ENCODE peak calls at places on chromosomes 5 and 9, in seven cellular contexts. One of them, this sample, is unnamed. For H3K4me1, the result is how much of the 10 kb centered on the place peaks cover.

GRCh38 chr5:156623381-156624040 is 226.6 kb upstream of the PPP1R2B start:
- DNase-seq in heart left ventricle: no peak
- DNase-seq in astrocyte: no peak
- DNase-seq in effector memory CD4-positive, alpha-beta T cell: no peak
- DNase-seq in H1: no peak
- DNase-seq in tibial nerve: no peak
- DNase-seq in CD8-positive, alpha-beta T cell: no peak
- DNase-seq in this sample: no peak

GRCh38 chr5:151134228-151134627 is 23.4 kb downstream of the ANXA6 start:
- DNase-seq in heart left ventricle: no peak
- DNase-seq in astrocyte: no peak
- DNase-seq in effector memory CD4-positive, alpha-beta T cell: no peak
- DNase-seq in H1: no peak
- DNase-seq in tibial nerve: no peak
- DNase-seq in CD8-positive, alpha-beta T cell: no peak
- DNase-seq in this sample: no peak

GRCh38 chr9:2126331-2126789 is 111.2 kb downstream of the SMARCA2 start:
- DNase-seq in heart left ventricle: no peak
- DNase-seq in astrocyte: peak
- DNase-seq in effector memory CD4-positive, alpha-beta T cell: no peak
- DNase-seq in H1: no peak
- DNase-seq in tibial nerve: no peak
- DNase-seq in CD8-positive, alpha-beta T cell: no peak
- DNase-seq in this sample: no peak

GRCh38 chr5:180084638-180085561 is 13.3 kb upstream of the RNF130 start:
- DNase-seq in heart left ventricle: no peak
- DNase-seq in astrocyte: no peak
- DNase-seq in effector memory CD4-positive, alpha-beta T cell: no peak
- DNase-seq in H1: peak
- DNase-seq in tibial nerve: no peak
- DNase-seq in CD8-positive, alpha-beta T cell: no peak
- DNase-seq in this sample: no peak

GRCh38 chr5:90263102-90263501 is 146.5 kb downstream of the CETN3 start:
- DNase-seq in heart left ventricle: no peak
- DNase-seq in astrocyte: no peak
- DNase-seq in effector memory CD4-positive, alpha-beta T cell: no peak
- DNase-seq in H1: no peak
- DNase-seq in tibial nerve: no peak
- DNase-seq in CD8-positive, alpha-beta T cell: no peak
- DNase-seq in this sample: no peak

GRCh38 chr9:84819446-84819845 is 149.9 kb downstream of the NTRK2 start:
- DNase-seq in heart left ventricle: no peak
- DNase-seq in astrocyte: no peak
- DNase-seq in effector memory CD4-positive, alpha-beta T cell: no peak
- DNase-seq in H1: peak
- DNase-seq in tibial nerve: no peak
- DNase-seq in CD8-positive, alpha-beta T cell: no peak
- DNase-seq in this sample: no peak

GRCh38 chr9:108549184-108549583 is 306.6 kb downstream of the ACTL7B start:
- DNase-seq in heart left ventricle: no peak
- DNase-seq in astrocyte: no peak
- DNase-seq in effector memory CD4-positive, alpha-beta T cell: no peak
- DNase-seq in H1: no peak
- DNase-seq in tibial nerve: no peak
- DNase-seq in CD8-positive, alpha-beta T cell: no peak
- DNase-seq in this sample: no peak

GRCh38 chr5:102139029-102139428 is 157.1 kb downstream of the SLCO4C1 start:
- DNase-seq in heart left ventricle: no peak
- DNase-seq in astrocyte: no peak
- DNase-seq in effector memory CD4-positive, alpha-beta T cell: no peak
- DNase-seq in H1: no peak
- DNase-seq in tibial nerve: no peak
- DNase-seq in CD8-positive, alpha-beta T cell: no peak
- DNase-seq in this sample: no peak

GRCh38 chr9:93364734-93365426 is 86.6 kb upstream of the FAM120A start:
- DNase-seq in heart left ventricle: no peak
- DNase-seq in astrocyte: no peak
- DNase-seq in effector memory CD4-positive, alpha-beta T cell: no peak
- DNase-seq in H1: no peak
- DNase-seq in tibial nerve: no peak
- DNase-seq in CD8-positive, alpha-beta T cell: no peak
- DNase-seq in this sample: no peak

GRCh38 chr5:80147119-80147815 is 108.6 kb downstream of the SERINC5 start:
- DNase-seq in heart left ventricle: no peak
- DNase-seq in astrocyte: no peak
- DNase-seq in effector memory CD4-positive, alpha-beta T cell: no peak
- DNase-seq in H1: no peak
- DNase-seq in tibial nerve: no peak
- DNase-seq in CD8-positive, alpha-beta T cell: peak
- DNase-seq in this sample: no peak

GRCh38 chr9:125759812-125760134 is 12.6 kb downstream of the PBX3 start:
- DNase-seq in heart left ventricle: no peak
- DNase-seq in astrocyte: no peak
- DNase-seq in effector memory CD4-positive, alpha-beta T cell: no peak
- DNase-seq in H1: no peak
- DNase-seq in tibial nerve: no peak
- DNase-seq in CD8-positive, alpha-beta T cell: no peak
- DNase-seq in this sample: no peak

GRCh38 chr9:4371108-4371507 is 71.2 kb upstream of the GLIS3 start:
- DNase-seq in heart left ventricle: no peak
- DNase-seq in astrocyte: peak
- DNase-seq in effector memory CD4-positive, alpha-beta T cell: no peak
- DNase-seq in H1: no peak
- DNase-seq in tibial nerve: no peak
- DNase-seq in CD8-positive, alpha-beta T cell: no peak
- DNase-seq in this sample: peak

GRCh38 chr5:76855961-76856360 is 6.1 kb downstream of the S100Z start:
- DNase-seq in heart left ventricle: no peak
- DNase-seq in astrocyte: no peak
- DNase-seq in effector memory CD4-positive, alpha-beta T cell: no peak
- DNase-seq in H1: no peak
- DNase-seq in tibial nerve: no peak
- DNase-seq in CD8-positive, alpha-beta T cell: peak
- DNase-seq in this sample: no peak

GRCh38 chr5:154444559-154445421 is 1.0 kb upstream of the SAP30L start:
- DNase-seq in heart left ventricle: no peak
- DNase-seq in astrocyte: no peak
- DNase-seq in effector memory CD4-positive, alpha-beta T cell: no peak
- DNase-seq in H1: peak
- DNase-seq in tibial nerve: no peak
- DNase-seq in CD8-positive, alpha-beta T cell: peak
- DNase-seq in this sample: peak

GRCh38 chr5:178931846-178932760 is 8.9 kb upstream of the ZNF454 start:
- DNase-seq in heart left ventricle: no peak
- DNase-seq in astrocyte: no peak
- DNase-seq in effector memory CD4-positive, alpha-beta T cell: no peak
- DNase-seq in H1: no peak
- DNase-seq in tibial nerve: no peak
- DNase-seq in CD8-positive, alpha-beta T cell: no peak
- DNase-seq in this sample: no peak

GRCh38 chr9:136093995-136094881 is 851 bp downstream of the NACC2 start:
- DNase-seq in heart left ventricle: peak
- DNase-seq in astrocyte: peak
- DNase-seq in effector memory CD4-positive, alpha-beta T cell: peak
- DNase-seq in H1: no peak
- DNase-seq in tibial nerve: peak
- DNase-seq in CD8-positive, alpha-beta T cell: peak
- DNase-seq in this sample: peak

GRCh38 chr9:20604561-20604960 is 17.7 kb downstream of the MLLT3 start:
- DNase-seq in heart left ventricle: no peak
- DNase-seq in astrocyte: no peak
- DNase-seq in effector memory CD4-positive, alpha-beta T cell: no peak
- DNase-seq in H1: no peak
- DNase-seq in tibial nerve: no peak
- DNase-seq in CD8-positive, alpha-beta T cell: no peak
- DNase-seq in this sample: no peak

GRCh38 chr9:33340186-33340585 is 49.9 kb downstream of the NFX1 start:
- DNase-seq in heart left ventricle: no peak
- DNase-seq in astrocyte: no peak
- DNase-seq in effector memory CD4-positive, alpha-beta T cell: no peak
- DNase-seq in H1: peak
- DNase-seq in tibial nerve: no peak
- DNase-seq in CD8-positive, alpha-beta T cell: no peak
- DNase-seq in this sample: no peak

GRCh38 chr9:90064248-90064647 is 459.4 kb downstream of the GADD45G start:
- DNase-seq in heart left ventricle: no peak
- DNase-seq in astrocyte: no peak
- DNase-seq in effector memory CD4-positive, alpha-beta T cell: no peak
- DNase-seq in H1: no peak
- DNase-seq in tibial nerve: no peak
- DNase-seq in CD8-positive, alpha-beta T cell: no peak
- DNase-seq in this sample: no peak

DNA sequence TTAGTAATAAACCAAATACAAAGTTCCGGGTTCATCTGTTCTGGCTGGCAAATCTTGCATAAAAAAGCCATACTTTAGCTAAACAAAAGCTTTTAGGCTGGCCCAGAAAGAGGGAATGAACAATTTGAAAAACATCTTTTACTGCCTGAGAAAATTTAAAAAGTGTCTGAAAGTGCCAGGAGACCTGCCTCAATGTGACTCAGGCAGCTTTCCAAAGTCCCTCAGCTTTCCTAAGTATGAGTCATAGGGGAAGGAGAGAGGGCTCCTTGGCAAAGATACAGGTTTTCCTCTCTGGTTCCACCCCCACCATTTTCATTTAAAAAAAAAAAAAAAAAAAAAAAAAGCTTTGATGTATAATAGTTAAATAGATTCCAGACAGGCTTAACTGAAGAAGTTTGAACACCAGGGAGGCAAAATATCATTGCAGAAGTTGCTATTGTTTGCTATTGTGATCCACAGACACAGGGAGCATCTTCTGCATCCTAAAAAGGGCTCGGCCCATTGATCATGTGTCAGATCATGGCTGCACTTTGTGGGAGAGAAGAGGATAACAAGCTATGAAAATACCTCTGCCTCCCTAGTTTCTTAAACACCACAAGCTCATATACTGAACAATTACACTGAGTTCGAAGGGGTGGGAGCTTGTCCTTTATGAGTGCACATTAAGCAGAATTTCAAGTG is 71.5 kb downstream of the MRPS27 start:
- DNase-seq in heart left ventricle: peak
- DNase-seq in astrocyte: peak
- DNase-seq in effector memory CD4-positive, alpha-beta T cell: no peak
- DNase-seq in H1: no peak
- DNase-seq in tibial nerve: no peak
- DNase-seq in CD8-positive, alpha-beta T cell: no peak
- DNase-seq in this sample: peak
- H3K4me1 ChIP-seq in heart left ventricle: half or more
- H3K4me1 ChIP-seq in astrocyte: under half
- H3K4me1 ChIP-seq in effector memory CD4-positive, alpha-beta T cell: under half
- H3K4me1 ChIP-seq in H1: under half
- H3K4me1 ChIP-seq in tibial nerve: under half
- H3K4me1 ChIP-seq in CD8-positive, alpha-beta T cell: under half
- H3K4me1 ChIP-seq in this sample: half or more

DNA sequence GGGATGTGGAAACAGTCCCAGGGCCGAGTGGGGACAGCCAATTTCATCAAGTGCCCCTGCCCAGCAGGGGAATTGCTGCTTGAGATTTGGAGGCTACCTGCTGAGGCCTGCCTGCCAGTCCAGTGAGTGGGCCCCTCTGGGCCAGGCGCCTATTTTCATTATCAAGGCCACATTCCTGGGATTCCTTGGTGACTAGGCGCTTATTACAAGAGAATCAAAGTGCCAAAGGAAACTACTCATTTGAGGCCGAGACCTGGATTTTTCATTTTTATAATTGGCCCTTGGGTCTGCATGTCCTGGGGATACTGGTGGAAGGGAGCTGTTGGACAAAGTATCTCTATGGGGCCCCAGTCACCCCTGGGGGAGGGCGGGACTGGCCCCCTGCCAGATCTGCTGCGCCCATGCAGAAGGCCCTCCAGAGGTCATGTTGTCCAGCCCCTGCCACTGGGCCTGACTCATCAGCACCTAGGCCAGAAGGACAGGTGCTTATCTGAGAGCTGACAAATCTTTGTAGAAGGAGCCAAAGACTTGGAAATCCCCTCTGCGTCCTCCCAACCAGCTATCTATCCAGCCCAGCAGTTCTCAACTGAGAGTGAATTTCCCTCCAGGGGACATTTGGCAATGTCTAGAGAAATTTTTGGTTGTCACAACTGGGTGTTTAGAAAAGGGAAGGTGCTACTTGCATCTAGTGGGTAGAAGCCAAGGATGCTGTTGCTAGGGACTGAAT is 45.6 kb downstream of the FOXI1 start:
- DNase-seq in heart left ventricle: peak
- DNase-seq in astrocyte: peak
- DNase-seq in effector memory CD4-positive, alpha-beta T cell: no peak
- DNase-seq in H1: peak
- DNase-seq in tibial nerve: no peak
- DNase-seq in CD8-positive, alpha-beta T cell: peak
- DNase-seq in this sample: peak
- H3K27ac ChIP-seq in heart left ventricle: peak
- H3K27ac ChIP-seq in astrocyte: peak
- H3K27ac ChIP-seq in effector memory CD4-positive, alpha-beta T cell: no peak
- H3K27ac ChIP-seq in H1: no peak
- H3K27ac ChIP-seq in tibial nerve: no peak
- H3K27ac ChIP-seq in CD8-positive, alpha-beta T cell: no peak
- H3K27ac ChIP-seq in this sample: no peak

DNA sequence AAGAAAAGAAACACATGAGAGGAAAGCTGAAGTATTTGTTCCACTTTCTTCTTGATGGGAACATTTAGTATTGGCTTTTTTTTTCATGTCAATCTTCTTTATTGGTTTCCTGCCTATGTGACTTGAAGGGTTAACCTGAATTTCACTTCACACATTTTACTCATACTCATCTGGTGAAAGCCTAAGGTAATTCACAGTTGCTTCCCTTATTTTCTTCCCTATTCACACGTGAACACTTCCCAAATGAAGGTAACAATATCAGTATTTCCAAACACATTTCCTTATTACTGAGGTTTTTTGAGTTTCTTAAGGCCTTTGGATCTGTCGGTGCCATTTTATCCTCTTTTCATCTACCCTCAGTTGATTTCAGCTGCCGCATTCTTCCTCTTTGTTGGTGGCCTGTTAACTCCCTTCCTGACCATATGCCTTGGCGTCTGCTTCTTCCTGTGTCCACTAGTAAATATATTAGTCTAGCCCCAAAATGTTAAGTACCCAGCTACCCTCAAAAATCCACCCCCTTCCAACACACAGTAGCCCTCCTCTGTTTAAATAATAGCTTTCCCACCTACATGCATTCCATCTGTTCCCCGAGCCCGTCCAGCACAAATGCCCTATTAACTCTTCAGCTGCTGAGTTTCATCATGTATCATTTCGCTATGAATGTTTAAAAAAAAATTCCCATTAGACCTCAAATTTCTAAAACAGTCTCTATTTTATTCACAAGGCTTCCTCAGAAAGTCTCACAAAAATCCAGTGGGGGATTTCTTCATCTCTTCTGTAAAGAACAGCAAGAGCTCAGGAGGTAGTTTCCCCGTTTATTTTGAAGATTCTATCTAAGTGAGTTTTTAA is 97.3 kb downstream of the USP20 start:
- DNase-seq in heart left ventricle: no peak
- DNase-seq in astrocyte: peak
- DNase-seq in effector memory CD4-positive, alpha-beta T cell: no peak
- DNase-seq in H1: no peak
- DNase-seq in tibial nerve: no peak
- DNase-seq in CD8-positive, alpha-beta T cell: no peak
- DNase-seq in this sample: no peak
- H3K4me1 ChIP-seq in heart left ventricle: half or more
- H3K4me1 ChIP-seq in astrocyte: under half
- H3K4me1 ChIP-seq in effector memory CD4-positive, alpha-beta T cell: under half
- H3K4me1 ChIP-seq in H1: under half
- H3K4me1 ChIP-seq in tibial nerve: under half
- H3K4me1 ChIP-seq in CD8-positive, alpha-beta T cell: under half
- H3K4me1 ChIP-seq in this sample: under half

GRCh38 chr5:121968910-121969607 is 7.3 kb downstream of the SRFBP1 start:
- DNase-seq in heart left ventricle: no peak
- DNase-seq in astrocyte: peak
- DNase-seq in effector memory CD4-positive, alpha-beta T cell: no peak
- DNase-seq in H1: no peak
- DNase-seq in tibial nerve: no peak
- DNase-seq in CD8-positive, alpha-beta T cell: no peak
- DNase-seq in this sample: peak
- H3K27ac ChIP-seq in heart left ventricle: no peak
- H3K27ac ChIP-seq in astrocyte: peak
- H3K27ac ChIP-seq in effector memory CD4-positive, alpha-beta T cell: no peak
- H3K27ac ChIP-seq in H1: no peak
- H3K27ac ChIP-seq in tibial nerve: peak
- H3K27ac ChIP-seq in CD8-positive, alpha-beta T cell: no peak
- H3K27ac ChIP-seq in this sample: peak

This sample was measured in osteoblast.